ENCODE peak calls at places on chromosomes 12 and 14, in four cellular contexts. Y, F, T and G are unnamed samples.

GRCh38 chr12:5621329-5621728 is 189.4 kb downstream of the NTF3 start:
- DNase-seq in Y (no peak), F (no peak), T (no peak), G (no peak)

GRCh38 chr12:121443911-121444841 is 44.3 kb downstream of the RNF34 start:
- DNase-seq in Y (no peak), F (no peak), T (no peak), G (no peak)

GRCh38 chr12:26651566-26652188 is 181.3 kb downstream of the ITPR2 start:
- DNase-seq in T (peak), F (peak), Y (peak), G (peak)

GRCh38 chr14:50830044-50830931 is 674 bp downstream of the NIN start:
- DNase-seq in Y (peak), F (peak), T (peak), G (peak)

GRCh38 chr12:88218293-88218692 is 76.2 kb downstream of the TMTC3 start:
- DNase-seq in T (no peak), F (no peak), Y (no peak), G (no peak)

GRCh38 chr12:96457191-96457930 is 32.0 kb upstream of the CFAP54 start:
- DNase-seq in Y (no peak), T (no peak), F (no peak), G (no peak)

GRCh38 chr12:41932470-41932991 is 212.1 kb downstream of the GXYLT1 start:
- DNase-seq in Y (peak), F (peak), T (peak), G (peak)

GRCh38 chr12:118432812-118433540 is 56.6 kb downstream of the SUDS3 start:
- DNase-seq in Y (no peak), F (no peak), T (no peak), G (no peak)